ENCODE peak calls at places on chromosomes 4 and X, in five cellular contexts. G, D, H, J and Q are unnamed samples.

GRCh38 chr4:65170768-65171514 is 499.3 kb downstream of the EPHA5 start:
- DNase-seq in G (no peak), D (no peak), H (no peak), J (no peak), Q (no peak)

GRCh38 chr4:98110929-98111328 is 32.3 kb downstream of the STPG2 start:
- DNase-seq in G (no peak), D (no peak), H (no peak), J (no peak), Q (no peak)

GRCh38 chr4:186606593-186606992 is 51.2 kb upstream of the MTNR1A start:
- DNase-seq in G (no peak), D (peak), H (no peak), J (no peak), Q (peak)

GRCh38 chrX:119501511-119502148 is 33.4 kb downstream of the SLC25A5 start:
- DNase-seq in G (no peak), D (no peak), H (no peak), J (no peak), Q (no peak)

GRCh38 chr4:40292313-40292759 is 42.8 kb upstream of the CHRNA9 start:
- DNase-seq in G (peak), D (no peak), H (no peak), J (no peak), Q (peak)

GRCh38 chr4:106365613-106366012 is 3.0 kb downstream of the GIMD1 start:
- DNase-seq in G (peak), D (peak), H (no peak), J (no peak), Q (peak)

GRCh38 chrX:118823263-118824172 is at the start of gene ZCCHC12:
- DNase-seq in G (peak), D (no peak), H (peak), J (no peak), Q (peak)

GRCh38 chr4:104979083-104979760 is 167.5 kb upstream of the TET2 start:
- DNase-seq in G (no peak), D (no peak), H (no peak), J (no peak), Q (no peak)

GRCh38 chr4:148487181-148487580 is 45.0 kb upstream of the NR3C2 start:
- DNase-seq in G (no peak), D (no peak), H (no peak), J (no peak), Q (no peak)

GRCh38 chr4:102174800-102175199 is 170.5 kb downstream of the SLC39A8 start:
- DNase-seq in G (peak), D (peak), H (no peak), J (no peak), Q (no peak)